ENCODE peak calls at places on chromosomes 13 and 19, in ten cellular contexts. F, A, B, N, U, S, I, C, W and Q are unnamed samples.

GRCh38 chr19:2359992-2360875 is at the start of gene TMPRSS9:
- DNase-seq in N (no peak), C (no peak), A (no peak), F (no peak), S (no peak), W (no peak), I (no peak), B (no peak), U (no peak), Q (no peak)

GRCh38 chr13:44276061-44276460 is 97.6 kb upstream of the SERP2 start:
- DNase-seq in I (no peak), N (no peak), B (no peak), A (no peak), U (no peak), W (no peak), S (no peak), F (no peak), C (no peak), Q (no peak)

GRCh38 chr19:45446944-45447343 is 20.9 kb upstream of the FOSB start:
- DNase-seq in U (no peak), A (no peak), S (no peak), C (no peak), W (peak; percentile 79), N (no peak), B (no peak), F (no peak), I (no peak), Q (no peak)

GRCh38 chr13:112929778-112930055 is 39.3 kb upstream of the MCF2L start:
- DNase-seq in C (no peak), F (no peak), W (no peak), U (no peak), I (no peak), S (no peak), B (no peak), A (no peak), N (no peak), Q (no peak)

GRCh38 chr19:49637865-49638350 is 2.0 kb downstream of the RRAS start:
- DNase-seq in B (peak; percentile 85), W (peak; percentile 82), C (peak; percentile 95), U (peak; percentile 67), N (peak; percentile 84), S (peak; percentile 65), A (no peak), I (peak; percentile 91), F (peak; percentile 86), Q (peak; percentile 61)

GRCh38 chr19:57088125-57088524 is 31.7 kb upstream of the USP29 start:
- DNase-seq in U (no peak), S (no peak), W (no peak), N (no peak), I (no peak), F (no peak), C (no peak), A (no peak), B (no peak), Q (no peak)

GRCh38 chr13:91381371-91381770 is 17.1 kb upstream of the GPC5 start:
- DNase-seq in S (peak; percentile 50), I (peak; percentile 40), A (no peak), U (no peak), C (no peak), W (no peak), N (peak; percentile 32), B (no peak), F (no peak), Q (no peak)

GRCh38 chr13:99360696-99361095 is 53.5 kb upstream of the GPR183 start:
- DNase-seq in I (no peak), B (no peak), S (no peak), A (no peak), F (no peak), N (no peak), W (no peak), C (no peak), U (no peak), Q (no peak)

GRCh38 chr19:345320-345879 is 804 bp upstream of the MIER2 start:
- DNase-seq in W (no peak), S (no peak), B (no peak), I (no peak), N (no peak), C (no peak), U (no peak), F (no peak), A (no peak), Q (no peak)

GRCh38 chr13:89903115-89903514 is 1444.4 kb upstream of the MIR17HG start:
- DNase-seq in W (no peak), U (no peak), N (no peak), I (no peak), S (no peak), A (no peak), B (no peak), F (no peak), C (no peak), Q (no peak)

GRCh38 chr13:39353988-39354387 is 249.0 kb downstream of the LHFPL6 start:
- DNase-seq in I (peak; percentile 73), N (peak; percentile 67), U (no peak), S (peak; percentile 56), W (no peak), C (no peak), A (no peak), F (no peak), B (no peak), Q (no peak)

GRCh38 chr13:51734786-51735185 is 69.2 kb downstream of the DHRS12 start:
- DNase-seq in F (no peak), A (no peak), C (no peak), W (no peak), B (no peak), N (no peak), U (no peak), S (peak; percentile 61), I (no peak), Q (no peak)

GRCh38 chr13:113914333-113915011 is 50.6 kb upstream of the GAS6 start:
- DNase-seq in F (no peak), S (no peak), N (no peak), A (no peak), U (no peak), C (peak; percentile 47), I (no peak), B (no peak), W (peak; percentile 2), Q (peak; percentile 24)

GRCh38 chr19:16463341-16463990 is 8.3 kb downstream of the EPS15L1 start:
- DNase-seq in B (peak; percentile 6), C (no peak), F (no peak), W (no peak), S (no peak), N (no peak), U (no peak), A (no peak), I (no peak), Q (no peak)

GRCh38 chr19:16462757-16463250 is 9.0 kb downstream of the EPS15L1 start:
- DNase-seq in N (peak; percentile 72), U (no peak), W (no peak), A (no peak), C (no peak), B (peak; percentile 49), S (no peak), I (no peak), F (peak; percentile 91), Q (no peak)

GRCh38 chr19:16460454-16460853 is 11.3 kb downstream of the EPS15L1 start:
- DNase-seq in F (no peak), N (no peak), I (no peak), B (no peak), U (no peak), C (no peak), S (no peak), W (no peak), A (no peak), Q (no peak)

GRCh38 chr19:16459680-16460079 is 12.1 kb downstream of the EPS15L1 start:
- DNase-seq in F (no peak), I (no peak), U (no peak), C (no peak), S (no peak), W (no peak), N (no peak), B (no peak), A (no peak), Q (no peak)

GRCh38 chr19:16461630-16462051 is 10.1 kb downstream of the EPS15L1 start:
- DNase-seq in S (no peak), N (no peak), W (no peak), B (no peak), I (no peak), A (no peak), F (no peak), U (no peak), C (no peak), Q (no peak)
- TF ChIP-seq CTCF in S (no peak), N (no peak), W (no peak), B (no peak), I (no peak), A (no peak), F (no peak), U (no peak), C (no peak), Q (no peak)

GRCh38 chr19:42244452-42245220 is 2.2 kb upstream of the GSK3A start:
- DNase-seq in N (peak; percentile 95), B (peak; percentile 91), S (peak; percentile 95), U (peak; percentile 95), I (peak; percentile 96), W (peak; percentile 93), C (peak; percentile 99), F (peak; percentile 94), A (peak; percentile 93), Q (peak; percentile 90)
- TF ChIP-seq CTCF in N (peak; percentile 74), B (peak; percentile 66), S (peak; percentile 70), U (no peak), I (peak; percentile 67), W (peak; percentile 56), C (peak; percentile 73), F (peak; percentile 57), A (peak; percentile 68), Q (peak; percentile 31)

GRCh38 chr13:28059214-28059613 is 41.2 kb downstream of the FLT3 start:
- DNase-seq in U (peak; percentile 65), F (no peak), C (no peak), N (peak; percentile 48), A (peak; percentile 37), I (peak; percentile 33), W (no peak), B (peak; percentile 12), S (no peak), Q (no peak)
- TF ChIP-seq CTCF in U (no peak), F (peak; percentile 38), C (no peak), N (peak; percentile 47), A (peak; percentile 21), I (peak; percentile 53), W (no peak), B (peak; percentile 66), S (peak; percentile 22), Q (peak; percentile 24)

GRCh38 chr13:84651288-84651687 is 769.0 kb upstream of the SLITRK1 start:
- DNase-seq in S (peak; percentile 76), U (no peak), C (no peak), F (no peak), I (peak; percentile 90), A (no peak), B (peak; percentile 2), W (no peak), N (peak; percentile 85), Q (no peak)

GRCh38 chr13:84653915-84654534 is 771.8 kb upstream of the SLITRK1 start:
- DNase-seq in I (no peak), N (no peak), W (no peak), F (no peak), U (no peak), C (no peak), S (no peak), B (no peak), A (no peak), Q (no peak)

GRCh38 chr13:84658881-84659661 is 776.8 kb upstream of the SLITRK1 start:
- DNase-seq in N (no peak), W (no peak), I (peak; percentile 7), B (no peak), C (no peak), S (peak; percentile 62), U (no peak), A (no peak), F (no peak), Q (no peak)

GRCh38 chr13:84655677-84656076 is 773.4 kb upstream of the SLITRK1 start:
- DNase-seq in C (no peak), B (no peak), S (peak; percentile 71), F (no peak), N (peak; percentile 64), U (no peak), W (no peak), I (peak; percentile 31), A (no peak), Q (no peak)

GRCh38 chr13:84654654-84655244 is 772.5 kb upstream of the SLITRK1 start:
- DNase-seq in I (no peak), F (no peak), C (no peak), U (peak; percentile 32), S (no peak), B (no peak), W (no peak), A (no peak), N (no peak), Q (no peak)
- TF ChIP-seq CTCF in I (no peak), F (no peak), C (no peak), U (no peak), S (no peak), B (no peak), W (no peak), A (no peak), N (no peak), Q (no peak)